ENCODE peak calls at places on chromosomes 3 and 15, in seven cellular contexts. One of them, this sample, is unnamed.

GRCh38 chr15:31238906-31239305 is 87.7 kb upstream of the KLF13 start:
- DNase-seq in left ventricle myocardium inferior: no peak
- DNase-seq in effector memory CD8-positive, alpha-beta T cell: no peak
- DNase-seq in AML-193: no peak
- DNase-seq in GM13976: no peak
- DNase-seq in Kasumi-1: no peak
- DNase-seq in coronary artery: no peak
- DNase-seq in this sample: no peak

GRCh38 chr3:178002113-178002512 is 534.1 kb upstream of the KCNMB2 start:
- DNase-seq in AML-193: no peak
- DNase-seq in GM13976: no peak
- DNase-seq in left ventricle myocardium inferior: no peak
- DNase-seq in Kasumi-1: no peak
- DNase-seq in effector memory CD8-positive, alpha-beta T cell: no peak
- DNase-seq in coronary artery: no peak
- DNase-seq in this sample: no peak

GRCh38 chr3:42839616-42840015 is 30.4 kb downstream of the ACKR2 start:
- DNase-seq in effector memory CD8-positive, alpha-beta T cell: peak
- DNase-seq in AML-193: peak
- DNase-seq in coronary artery: no peak
- DNase-seq in Kasumi-1: peak
- DNase-seq in GM13976: peak
- DNase-seq in left ventricle myocardium inferior: no peak
- DNase-seq in this sample: no peak

GRCh38 chr15:89138999-89139612 is 50.9 kb downstream of the ABHD2 start:
- DNase-seq in GM13976: no peak
- DNase-seq in coronary artery: no peak
- DNase-seq in Kasumi-1: no peak
- DNase-seq in AML-193: no peak
- DNase-seq in left ventricle myocardium inferior: no peak
- DNase-seq in effector memory CD8-positive, alpha-beta T cell: no peak
- DNase-seq in this sample: no peak

GRCh38 chr3:15206662-15207576 is 873 bp downstream of the CAPN7 start:
- DNase-seq in Kasumi-1: no peak
- DNase-seq in effector memory CD8-positive, alpha-beta T cell: peak
- DNase-seq in left ventricle myocardium inferior: peak
- DNase-seq in GM13976: peak
- DNase-seq in coronary artery: no peak
- DNase-seq in AML-193: no peak
- DNase-seq in this sample: peak

GRCh38 chr3:85360742-85361387 is 402.1 kb downstream of the CADM2 start:
- DNase-seq in GM13976: peak
- DNase-seq in left ventricle myocardium inferior: no peak
- DNase-seq in effector memory CD8-positive, alpha-beta T cell: no peak
- DNase-seq in coronary artery: no peak
- DNase-seq in Kasumi-1: peak
- DNase-seq in AML-193: peak
- DNase-seq in this sample: no peak

GRCh38 chr3:184549793-184550585 is 11.6 kb upstream of the EPHB3 start:
- DNase-seq in Kasumi-1: no peak
- DNase-seq in effector memory CD8-positive, alpha-beta T cell: no peak
- DNase-seq in coronary artery: no peak
- DNase-seq in AML-193: no peak
- DNase-seq in GM13976: no peak
- DNase-seq in left ventricle myocardium inferior: no peak
- DNase-seq in this sample: peak

GRCh38 chr3:102132370-102132769 is 283.1 kb downstream of the NFKBIZ start:
- DNase-seq in AML-193: no peak
- DNase-seq in effector memory CD8-positive, alpha-beta T cell: no peak
- DNase-seq in left ventricle myocardium inferior: no peak
- DNase-seq in Kasumi-1: no peak
- DNase-seq in coronary artery: no peak
- DNase-seq in GM13976: no peak
- DNase-seq in this sample: no peak

GRCh38 chr15:51731549-51732267 is 5.7 kb downstream of the LYSMD2 start:
- DNase-seq in Kasumi-1: peak
- DNase-seq in left ventricle myocardium inferior: no peak
- DNase-seq in AML-193: peak
- DNase-seq in effector memory CD8-positive, alpha-beta T cell: peak
- DNase-seq in GM13976: peak
- DNase-seq in coronary artery: no peak
- DNase-seq in this sample: no peak

GRCh38 chr15:38367476-38367875 is 86.5 kb upstream of the FAM98B start:
- DNase-seq in left ventricle myocardium inferior: no peak
- DNase-seq in Kasumi-1: no peak
- DNase-seq in coronary artery: no peak
- DNase-seq in effector memory CD8-positive, alpha-beta T cell: no peak
- DNase-seq in AML-193: no peak
- DNase-seq in GM13976: no peak
- DNase-seq in this sample: no peak

GRCh38 chr15:89378699-89379422 is 44.2 kb upstream of the POLG start:
- DNase-seq in Kasumi-1: no peak
- DNase-seq in AML-193: no peak
- DNase-seq in effector memory CD8-positive, alpha-beta T cell: no peak
- DNase-seq in GM13976: no peak
- DNase-seq in coronary artery: no peak
- DNase-seq in left ventricle myocardium inferior: no peak
- DNase-seq in this sample: no peak

GRCh38 chr15:52486003-52486996 is 42.4 kb downstream of the MYO5A start:
- DNase-seq in GM13976: no peak
- DNase-seq in left ventricle myocardium inferior: no peak
- DNase-seq in effector memory CD8-positive, alpha-beta T cell: no peak
- DNase-seq in coronary artery: no peak
- DNase-seq in AML-193: no peak
- DNase-seq in Kasumi-1: no peak
- DNase-seq in this sample: no peak

GRCh38 chr3:71816757-71817156 is 31.8 kb upstream of the PROK2 start:
- DNase-seq in coronary artery: no peak
- DNase-seq in Kasumi-1: no peak
- DNase-seq in GM13976: no peak
- DNase-seq in effector memory CD8-positive, alpha-beta T cell: no peak
- DNase-seq in AML-193: no peak
- DNase-seq in left ventricle myocardium inferior: no peak
- DNase-seq in this sample: no peak

GRCh38 chr3:120416868-120417267 is 33.9 kb downstream of the FSTL1 start:
- DNase-seq in coronary artery: peak
- DNase-seq in Kasumi-1: no peak
- DNase-seq in left ventricle myocardium inferior: no peak
- DNase-seq in AML-193: no peak
- DNase-seq in GM13976: no peak
- DNase-seq in effector memory CD8-positive, alpha-beta T cell: no peak
- DNase-seq in this sample: no peak

GRCh38 chr15:89129123-89129815 is 41.0 kb downstream of the ABHD2 start:
- DNase-seq in AML-193: no peak
- DNase-seq in left ventricle myocardium inferior: no peak
- DNase-seq in GM13976: peak
- DNase-seq in Kasumi-1: no peak
- DNase-seq in effector memory CD8-positive, alpha-beta T cell: peak
- DNase-seq in coronary artery: no peak
- DNase-seq in this sample: no peak

GRCh38 chr15:84666373-84666772 is 8.4 kb upstream of the NMB start:
- DNase-seq in AML-193: no peak
- DNase-seq in GM13976: no peak
- DNase-seq in Kasumi-1: no peak
- DNase-seq in effector memory CD8-positive, alpha-beta T cell: no peak
- DNase-seq in left ventricle myocardium inferior: no peak
- DNase-seq in coronary artery: no peak
- DNase-seq in this sample: no peak

GRCh38 chr3:55805169-55805568 is 318.1 kb upstream of the WNT5A start:
- DNase-seq in GM13976: no peak
- DNase-seq in Kasumi-1: no peak
- DNase-seq in AML-193: no peak
- DNase-seq in effector memory CD8-positive, alpha-beta T cell: no peak
- DNase-seq in coronary artery: no peak
- DNase-seq in left ventricle myocardium inferior: no peak
- DNase-seq in this sample: no peak

GRCh38 chr3:139975592-139976360 is 40.8 kb downstream of the CLSTN2 start:
- DNase-seq in GM13976: no peak
- DNase-seq in effector memory CD8-positive, alpha-beta T cell: no peak
- DNase-seq in Kasumi-1: no peak
- DNase-seq in coronary artery: no peak
- DNase-seq in AML-193: no peak
- DNase-seq in left ventricle myocardium inferior: peak
- DNase-seq in this sample: no peak

GRCh38 chr3:145094355-145094941 is 1066.5 kb downstream of the PLOD2 start:
- DNase-seq in Kasumi-1: peak
- DNase-seq in effector memory CD8-positive, alpha-beta T cell: no peak
- DNase-seq in GM13976: peak
- DNase-seq in left ventricle myocardium inferior: no peak
- DNase-seq in coronary artery: no peak
- DNase-seq in AML-193: peak
- DNase-seq in this sample: no peak

GRCh38 chr3:184241447-184242296 is 7.1 kb downstream of the ALG3 start:
- DNase-seq in GM13976: peak
- DNase-seq in effector memory CD8-positive, alpha-beta T cell: no peak
- DNase-seq in coronary artery: no peak
- DNase-seq in AML-193: no peak
- DNase-seq in left ventricle myocardium inferior: peak
- DNase-seq in Kasumi-1: peak
- DNase-seq in this sample: no peak

GRCh38 chr3:46540550-46540949 is 25.6 kb downstream of the LRRC2 start:
- DNase-seq in coronary artery: no peak
- DNase-seq in AML-193: no peak
- DNase-seq in GM13976: no peak
- DNase-seq in effector memory CD8-positive, alpha-beta T cell: no peak
- DNase-seq in Kasumi-1: no peak
- DNase-seq in left ventricle myocardium inferior: no peak
- DNase-seq in this sample: no peak

GRCh38 chr3:40476478-40477470 is at the start of gene ZNF619:
- DNase-seq in GM13976: peak
- DNase-seq in coronary artery: peak
- DNase-seq in AML-193: peak
- DNase-seq in Kasumi-1: peak
- DNase-seq in left ventricle myocardium inferior: peak
- DNase-seq in effector memory CD8-positive, alpha-beta T cell: peak
- DNase-seq in this sample: peak

GRCh38 chr3:110731148-110731547 is 340.5 kb upstream of the NECTIN3 start:
- DNase-seq in left ventricle myocardium inferior: no peak
- DNase-seq in Kasumi-1: no peak
- DNase-seq in coronary artery: no peak
- DNase-seq in AML-193: no peak
- DNase-seq in effector memory CD8-positive, alpha-beta T cell: no peak
- DNase-seq in GM13976: no peak
- DNase-seq in this sample: no peak

GRCh38 chr15:56877591-56877990 is 40.9 kb upstream of the TCF12 start:
- DNase-seq in Kasumi-1: peak
- DNase-seq in AML-193: peak
- DNase-seq in left ventricle myocardium inferior: no peak
- DNase-seq in effector memory CD8-positive, alpha-beta T cell: no peak
- DNase-seq in GM13976: no peak
- DNase-seq in coronary artery: no peak
- DNase-seq in this sample: no peak

GRCh38 chr15:67048281-67049279 is 16.8 kb upstream of the SMAD3 start:
- DNase-seq in coronary artery: peak
- DNase-seq in effector memory CD8-positive, alpha-beta T cell: no peak
- DNase-seq in AML-193: no peak
- DNase-seq in Kasumi-1: no peak
- DNase-seq in left ventricle myocardium inferior: peak
- DNase-seq in GM13976: no peak
- DNase-seq in this sample: no peak

GRCh38 chr3:169965562-169965961 is 1.0 kb upstream of the SEC62 start:
- DNase-seq in coronary artery: no peak
- DNase-seq in Kasumi-1: no peak
- DNase-seq in effector memory CD8-positive, alpha-beta T cell: no peak
- DNase-seq in GM13976: no peak
- DNase-seq in left ventricle myocardium inferior: no peak
- DNase-seq in AML-193: no peak
- DNase-seq in this sample: no peak

GRCh38 chr15:33309602-33310276 is 1.0 kb upstream of the RYR3 start:
- DNase-seq in coronary artery: no peak
- DNase-seq in left ventricle myocardium inferior: no peak
- DNase-seq in Kasumi-1: no peak
- DNase-seq in AML-193: no peak
- DNase-seq in GM13976: peak
- DNase-seq in effector memory CD8-positive, alpha-beta T cell: no peak
- DNase-seq in this sample: no peak

GRCh38 chr15:36426696-36427095 is 152.7 kb upstream of the CDIN1 start:
- DNase-seq in GM13976: no peak
- DNase-seq in Kasumi-1: no peak
- DNase-seq in effector memory CD8-positive, alpha-beta T cell: no peak
- DNase-seq in left ventricle myocardium inferior: no peak
- DNase-seq in coronary artery: no peak
- DNase-seq in AML-193: no peak
- DNase-seq in this sample: no peak

GRCh38 chr15:68309024-68309423 is 31.5 kb downstream of the FEM1B start:
- DNase-seq in AML-193: no peak
- DNase-seq in left ventricle myocardium inferior: no peak
- DNase-seq in GM13976: no peak
- DNase-seq in Kasumi-1: no peak
- DNase-seq in effector memory CD8-positive, alpha-beta T cell: no peak
- DNase-seq in coronary artery: peak
- DNase-seq in this sample: no peak

GRCh38 chr3:108331792-108332191 is 35.4 kb downstream of the HHLA2 start:
- DNase-seq in effector memory CD8-positive, alpha-beta T cell: no peak
- DNase-seq in AML-193: no peak
- DNase-seq in GM13976: no peak
- DNase-seq in Kasumi-1: no peak
- DNase-seq in left ventricle myocardium inferior: no peak
- DNase-seq in coronary artery: no peak
- DNase-seq in this sample: no peak

GRCh38 chr3:71581981-71582611 is 1.4 kb downstream of the FOXP1 start:
- DNase-seq in GM13976: peak
- DNase-seq in effector memory CD8-positive, alpha-beta T cell: peak
- DNase-seq in Kasumi-1: peak
- DNase-seq in left ventricle myocardium inferior: peak
- DNase-seq in AML-193: peak
- DNase-seq in coronary artery: peak
- DNase-seq in this sample: peak

GRCh38 chr15:40150163-40150925 is 10.5 kb upstream of the BUB1B start:
- DNase-seq in left ventricle myocardium inferior: no peak
- DNase-seq in GM13976: no peak
- DNase-seq in AML-193: peak
- DNase-seq in effector memory CD8-positive, alpha-beta T cell: no peak
- DNase-seq in Kasumi-1: no peak
- DNase-seq in coronary artery: no peak
- DNase-seq in this sample: peak